ENCODE peak calls at places on chromosome 7, in six cellular contexts. H is activated naive CD8-positive, alpha-beta T cell treated with anti-CD3 and anti-CD28 coated beads, Interleukin-2, amount 50 U/mL, for 24 hours; L is progenitor cell of endocrine pancreas; D is pons; V is SW 1271; A is HFF-Myc. C is an unnamed sample.

GRCh38 chr7:112399501-112399900 is 50.8 kb upstream of the IFRD1 start:
- DNase-seq in H (no peak), L (no peak), D (no peak), V (no peak), A (no peak), C (no peak)

GRCh38 chr7:130996205-130996840 is 262.3 kb upstream of the KLF14 start:
- DNase-seq in H (no peak), L (no peak), D (no peak), V (no peak), A (no peak), C (no peak)

GRCh38 chr7:17084166-17084475 is 202.3 kb upstream of the AGR3 start:
- DNase-seq in H (no peak), L (no peak), D (no peak), V (no peak), A (no peak), C (no peak)

GRCh38 chr7:150403376-150404171 is 24.4 kb downstream of the ZNF775 start:
- DNase-seq in H (no peak), L (no peak), D (no peak), V (no peak), A (no peak), C (no peak)

GRCh38 chr7:95907337-95907736 is 135.0 kb downstream of the DYNC1I1 start:
- DNase-seq in H (no peak), L (no peak), D (no peak), V (no peak), A (no peak), C (no peak)

GRCh38 chr7:121328508-121329459 is at the start of gene WNT16:
- DNase-seq in H (peak; percentile 22), L (no peak), D (no peak), V (no peak), A (no peak), C (no peak)

GRCh38 chr7:94195201-94195600 is 191.0 kb upstream of the BET1 start:
- DNase-seq in H (no peak), L (no peak), D (no peak), V (no peak), A (no peak), C (no peak)

GRCh38 chr7:79199961-79200360 is 253.5 kb downstream of the MAGI2 start:
- DNase-seq in H (no peak), L (no peak), D (no peak), V (no peak), A (no peak), C (no peak)

GRCh38 chr7:151252961-151253691 is 4.6 kb upstream of the SMARCD3 start:
- DNase-seq in H (no peak), L (no peak), D (no peak), V (no peak), A (no peak), C (no peak)

GRCh38 chr7:13276977-13277376 is 589.5 kb downstream of the ARL4A start:
- DNase-seq in H (no peak), L (no peak), D (no peak), V (no peak), A (no peak), C (no peak)

GRCh38 chr7:24715661-24716479 is 41.4 kb downstream of the GSDME start:
- DNase-seq in H (no peak), L (no peak), D (peak; percentile 46), V (peak; percentile 24), A (peak; percentile 12), C (no peak)

GRCh38 chr7:33050425-33051318 is 11.9 kb downstream of the NT5C3A start:
- DNase-seq in H (no peak), L (no peak), D (peak; percentile 62), V (peak; percentile 61), A (peak; percentile 16), C (no peak)

GRCh38 chr7:3194501-3195141 is 106.4 kb upstream of the SDK1 start:
- DNase-seq in H (no peak), L (peak; percentile 37), D (no peak), V (peak; percentile 57), A (peak; percentile 85), C (no peak)

GRCh38 chr7:117715784-117716445 is 157.3 kb downstream of the CTTNBP2 start:
- DNase-seq in H (peak; percentile 9), L (peak; percentile 16), D (peak; percentile 93), V (peak; percentile 57), A (peak; percentile 29), C (peak; percentile 28)

GRCh38 chr7:149133311-149133710 is 7.2 kb upstream of the ZNF425 start:
- DNase-seq in H (no peak), L (no peak), D (no peak), V (no peak), A (no peak), C (no peak)

GRCh38 chr7:2508327-2509231 is 11.0 kb upstream of the LFNG start:
- DNase-seq in H (peak; percentile 73), L (no peak), D (no peak), V (no peak), A (peak; percentile 41), C (peak; percentile 58)

GRCh38 chr7:8295638-8296361 is 33.8 kb upstream of the ICA1 start:
- DNase-seq in H (peak; percentile 19), L (peak; percentile 21), D (peak; percentile 95), V (peak; percentile 92), A (peak; percentile 58), C (peak; percentile 24)

C was measured in GM04504.